ENCODE peak calls at places on chromosomes 11 and 22, in four cellular contexts. R is BJ, S is activated B cell treated with CpG ODN at 0.5 μM for 24 hours, H is heart left ventricle. D is an unnamed sample.

GRCh38 chr11:103959279-103959930 is 77.0 kb upstream of the DDI1 start:
- DNase-seq in R (peak; percentile 32), S (no peak), H (no peak), D (no peak)

GRCh38 chr11:73126804-73127480 is 15.2 kb downstream of the FCHSD2 start:
- DNase-seq in R (no peak), S (no peak), H (no peak), D (no peak)

GRCh38 chr11:112477929-112478317 is 217.3 kb upstream of the PLET1 start:
- DNase-seq in R (no peak), S (no peak), H (no peak), D (no peak)

GRCh38 chr22:49953680-49954344 is 6.8 kb upstream of the PIM3 start:
- DNase-seq in R (no peak), S (no peak), H (peak; percentile 49), D (no peak)

GRCh38 chr11:134765565-134765964 is 353.5 kb upstream of the B3GAT1 start:
- DNase-seq in R (no peak), S (no peak), H (no peak), D (no peak)

GRCh38 chr11:112931686-112932085 is 29.5 kb upstream of the NCAM1 start:
- DNase-seq in R (no peak), S (no peak), H (no peak), D (no peak)

GRCh38 chr11:10770626-10771254 is 19.7 kb downstream of the CTR9 start:
- DNase-seq in R (no peak), S (no peak), H (peak; percentile 58), D (peak; percentile 12)

GRCh38 chr11:43366597-43367121 is 7.9 kb downstream of the TTC17 start:
- DNase-seq in R (no peak), S (no peak), H (no peak), D (no peak)

GRCh38 chr22:47129902-47130301 is 367.5 kb downstream of the TBC1D22A start:
- DNase-seq in R (no peak), S (no peak), H (no peak), D (no peak)

GRCh38 chr22:48267681-48268080 is 1505.2 kb downstream of the TBC1D22A start:
- DNase-seq in R (no peak), S (no peak), H (no peak), D (no peak)

GRCh38 chr22:29205598-29206371 is at the start of gene EMID1:
- DNase-seq in R (no peak), S (no peak), H (peak; percentile 45), D (no peak)

GRCh38 chr11:57498540-57498939 is 17.0 kb downstream of the SLC43A1 start:
- DNase-seq in R (no peak), S (no peak), H (no peak), D (no peak)

GRCh38 chr11:19419021-19419750 is 178.4 kb upstream of the E2F8 start:
- DNase-seq in R (no peak), S (no peak), H (no peak), D (no peak)

GRCh38 chr11:114058026-114058706 is 1.3 kb upstream of the ZBTB16 start:
- DNase-seq in R (no peak), S (no peak), H (no peak), D (no peak)

GRCh38 chr11:11244470-11245080 is 108.5 kb downstream of the CSNK2A3 start:
- DNase-seq in R (no peak), S (no peak), H (no peak), D (no peak)

GRCh38 chr11:75280227-75280671 is 39.7 kb downstream of the TPBGL start:
- DNase-seq in R (no peak), S (peak; percentile 48), H (peak; percentile 86), D (no peak)

GRCh38 chr11:43983221-43983795 is 40.9 kb downstream of the C11orf96 start:
- DNase-seq in R (no peak), S (no peak), H (no peak), D (no peak)

GRCh38 chr11:132977241-132977640 is 555.1 kb downstream of the OPCML start:
- DNase-seq in R (no peak), S (no peak), H (no peak), D (no peak)

GRCh38 chr11:46364056-46364455 is 16.8 kb downstream of the DGKZ start:
- DNase-seq in R (no peak), S (no peak), H (no peak), D (no peak)

GRCh38 chr11:79244175-79244804 is 196.5 kb downstream of the TENM4 start:
- DNase-seq in R (peak; percentile 92), S (no peak), H (peak; percentile 28), D (peak; percentile 61)

GRCh38 chr22:25208328-25208727 is 8.7 kb downstream of the CRYBB3 start:
- DNase-seq in R (no peak), S (no peak), H (no peak), D (no peak)

GRCh38 chr22:48569476-48570233 is 1258.0 kb downstream of the BRD1 start:
- DNase-seq in R (no peak), S (no peak), H (peak; percentile 26), D (no peak)

GRCh38 chr11:1554981-1555712 is 16.9 kb downstream of the DUSP8 start:
- DNase-seq in R (no peak), S (no peak), H (peak; percentile 21), D (no peak)

GRCh38 chr22:33325232-33326004 is 267.2 kb upstream of the SYN3 start:
- DNase-seq in R (no peak), S (no peak), H (peak; percentile 31), D (no peak)

GRCh38 chr22:32165692-32166091 is 6.6 kb upstream of the C22orf42 start:
- DNase-seq in R (no peak), S (no peak), H (no peak), D (no peak)

GRCh38 chr11:27456140-27456801 is 16.3 kb downstream of the LGR4 start:
- DNase-seq in R (peak; percentile 29), S (no peak), H (no peak), D (no peak)

GRCh38 chr22:47694536-47694935 is 932.1 kb downstream of the TBC1D22A start:
- DNase-seq in R (no peak), S (no peak), H (no peak), D (no peak)

GRCh38 chr11:64331569-64332371 is 8.2 kb upstream of the CCDC88B start:
- DNase-seq in R (no peak), S (peak; percentile 52), H (peak; percentile 84), D (peak; percentile 75)
- TF ChIP-seq CTCF in R (peak; percentile 81), S (no peak), H (peak; percentile 51), D (peak; percentile 76)

DNA sequence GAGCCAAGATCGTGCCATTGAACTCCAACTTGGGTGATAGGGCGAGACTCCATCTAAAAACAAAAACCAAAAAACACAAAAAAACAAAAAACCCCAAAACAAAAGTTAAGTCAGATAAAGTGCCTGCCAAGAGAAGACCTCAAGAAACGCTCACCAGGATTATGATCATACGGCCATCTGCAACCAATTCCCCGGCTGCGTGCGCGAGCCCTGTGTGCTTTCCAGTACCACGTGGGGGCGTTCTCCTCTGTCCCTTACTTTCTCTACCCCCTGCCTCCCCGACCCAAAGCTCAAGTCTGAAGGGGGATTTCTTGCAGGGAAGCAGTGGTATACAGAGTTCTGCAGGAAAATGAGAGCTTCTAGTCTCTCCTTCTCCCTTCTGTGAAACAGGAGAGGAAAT is 10.5 kb upstream of the RPS19BP1 start:
- DNase-seq in R (no peak), S (no peak), H (no peak), D (no peak)
- TF ChIP-seq CTCF in R (peak; percentile 60), S (no peak), H (no peak), D (peak; percentile 45)

GRCh38 chr22:20391222-20391621 is 2.7 kb upstream of the ZNF74 start:
- DNase-seq in R (no peak), S (no peak), H (no peak), D (no peak)

GRCh38 chr22:20392983-20393704 is 807 bp upstream of the ZNF74 start:
- DNase-seq in R (no peak), S (no peak), H (peak; percentile 31), D (no peak)

GRCh38 chr22:20395897-20396287 is 1.9 kb downstream of the ZNF74 start:
- DNase-seq in R (no peak), S (no peak), H (no peak), D (no peak)

GRCh38 chr22:20395181-20395896 is 1.4 kb downstream of the ZNF74 start:
- DNase-seq in R (no peak), S (no peak), H (no peak), D (no peak)

DNA sequence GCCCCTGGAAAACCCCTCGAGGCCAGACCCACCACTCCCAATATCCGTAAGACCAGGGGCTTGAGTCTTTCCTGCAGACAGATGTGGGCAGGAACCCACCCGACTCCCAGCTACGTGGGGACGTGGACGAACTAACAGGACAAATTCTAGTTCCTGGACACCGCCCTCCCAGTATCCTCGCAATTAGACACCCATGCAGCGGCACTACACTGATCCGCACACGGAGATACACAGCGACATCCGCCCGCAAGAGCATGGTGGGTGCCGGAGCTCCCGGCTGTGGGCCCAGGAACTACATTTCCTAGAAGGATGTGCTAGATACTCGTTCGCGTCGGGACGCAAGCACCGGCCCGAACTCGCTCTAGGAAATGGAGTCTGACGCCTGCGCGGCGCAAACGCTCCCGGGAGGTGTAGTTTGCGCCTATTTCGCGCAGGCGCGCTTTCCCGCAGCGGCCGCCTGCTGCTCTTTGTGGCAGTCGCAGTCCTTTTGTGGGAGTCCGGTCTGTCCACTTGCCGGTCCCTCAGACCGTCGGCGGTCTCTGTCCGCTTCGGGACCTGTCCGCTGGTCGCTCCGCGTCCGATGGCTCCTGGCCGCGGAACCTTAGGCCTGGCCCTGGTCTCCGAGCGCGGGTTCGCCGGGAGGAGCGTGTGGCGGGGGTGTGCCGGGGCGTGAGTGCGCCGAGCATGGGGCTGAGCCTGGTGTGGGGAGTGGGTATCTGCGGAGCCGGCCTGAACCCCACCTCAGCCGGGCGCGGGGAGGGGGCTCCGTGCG is at the start of gene ZNF74:
- DNase-seq in R (peak; percentile 67), S (peak; percentile 69), H (peak; percentile 96), D (peak; percentile 74)
- TF ChIP-seq CTCF in R (peak; percentile 17), S (no peak), H (no peak), D (no peak)

GRCh38 chr22:41620646-41621098 is at the start of gene DESI1:
- DNase-seq in R (no peak), S (no peak), H (no peak), D (no peak)
- TF ChIP-seq CTCF in R (no peak), S (no peak), H (no peak), D (no peak)

DNA sequence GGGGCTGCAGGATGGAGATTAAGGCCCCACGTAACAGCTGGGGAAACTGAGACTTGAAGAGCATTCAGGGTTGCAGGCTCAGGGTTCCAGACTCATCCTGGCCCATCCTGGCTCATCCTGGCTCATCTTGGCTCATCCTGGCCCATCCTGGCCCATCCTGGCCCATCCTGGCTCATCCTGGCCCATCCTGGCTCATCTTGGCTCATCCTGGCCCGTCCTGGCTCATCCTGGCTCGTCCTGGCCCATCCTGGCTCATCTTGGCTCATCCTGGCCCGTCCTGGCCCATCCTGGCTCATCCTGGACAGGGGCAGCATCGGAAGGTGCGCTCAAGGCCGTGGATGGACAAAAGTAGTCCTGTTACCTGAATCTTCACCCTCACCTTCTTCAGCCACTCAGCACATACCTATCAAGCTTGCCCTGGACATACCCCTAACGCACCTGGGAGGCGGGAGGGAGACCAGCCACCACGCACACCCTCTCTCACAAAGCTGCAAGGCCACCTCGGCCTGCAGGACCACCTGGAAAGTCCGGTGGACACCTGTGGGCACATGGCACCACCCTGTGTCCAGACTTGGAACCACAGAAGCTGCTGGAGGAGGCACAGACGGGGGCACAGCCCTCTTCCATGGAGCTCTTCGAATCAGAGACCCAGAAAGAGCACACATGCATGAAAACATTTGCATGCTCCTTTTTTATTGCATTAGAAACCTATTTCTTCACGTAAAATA is 20.3 kb upstream of the NLRP6 start:
- DNase-seq in R (no peak), S (no peak), H (no peak), D (no peak)
- TF ChIP-seq CTCF in R (no peak), S (no peak), H (no peak), D (no peak)